ENCODE peak calls at places on chromosomes 3 and 15, in eight cellular contexts. D, X, N, V, G, Q, H and T are unnamed samples.

GRCh38 chr15:33115191-33115861 is 79.2 kb downstream of the FMN1 start:
- DNase-seq in D (no peak), X (no peak), N (no peak), V (no peak), G (no peak), Q (no peak), H (no peak), T (no peak)

GRCh38 chr15:66459818-66460615 is 37.5 kb downstream of the SNAPC5 start:
- DNase-seq in D (peak), X (no peak), N (peak), V (no peak), G (no peak), Q (no peak), H (no peak), T (no peak)

GRCh38 chr15:89690276-89691218 is at the start of the genes PEX11A and WDR93:
- DNase-seq in D (peak), X (peak), N (peak), V (peak), G (peak), Q (peak), H (peak), T (peak)

GRCh38 chr3:21913791-21914190 is 162.8 kb upstream of the ZNF385D start:
- DNase-seq in D (peak), X (no peak), N (no peak), V (no peak), G (no peak), Q (no peak), H (no peak), T (no peak)

GRCh38 chr3:31793821-31794220 is 187.2 kb downstream of the OSBPL10 start:
- DNase-seq in D (no peak), X (no peak), N (no peak), V (no peak), G (no peak), Q (no peak), H (no peak), T (no peak)

GRCh38 chr3:172516318-172517214 is 6.7 kb downstream of the TNFSF10 start:
- DNase-seq in D (peak), X (no peak), N (peak), V (no peak), G (peak), Q (no peak), H (peak), T (no peak)

GRCh38 chr15:70474367-70474681 is 289.0 kb downstream of the UACA start:
- DNase-seq in D (no peak), X (no peak), N (no peak), V (no peak), G (no peak), Q (no peak), H (no peak), T (no peak)

GRCh38 chr15:80967451-80967850 is 22.2 kb downstream of the MESD start:
- DNase-seq in D (peak), X (no peak), N (no peak), V (peak), G (peak), Q (no peak), H (peak), T (no peak)

GRCh38 chr15:58346361-58346760 is 85.4 kb upstream of the LIPC start:
- DNase-seq in D (no peak), X (no peak), N (peak), V (no peak), G (no peak), Q (no peak), H (no peak), T (peak)

GRCh38 chr3:127184870-127185216 is 8.1 kb upstream of the PRR23E start:
- DNase-seq in D (no peak), X (no peak), N (no peak), V (no peak), G (no peak), Q (no peak), H (no peak), T (no peak)

GRCh38 chr3:861721-862120 is 231.1 kb upstream of the CNTN6 start:
- DNase-seq in D (no peak), X (no peak), N (no peak), V (no peak), G (no peak), Q (no peak), H (no peak), T (no peak)

GRCh38 chr3:136456196-136456595 is 206.1 kb downstream of the PCCB start:
- DNase-seq in D (no peak), X (no peak), N (no peak), V (no peak), G (no peak), Q (no peak), H (no peak), T (no peak)

GRCh38 chr15:62857411-62857853 is 185.1 kb upstream of the TPM1 start:
- DNase-seq in D (no peak), X (no peak), N (peak), V (no peak), G (peak), Q (no peak), H (peak), T (no peak)

GRCh38 chr15:23629234-23629805 is 18.3 kb downstream of the MAGEL2 start:
- DNase-seq in D (no peak), X (no peak), N (peak), V (no peak), G (no peak), Q (no peak), H (no peak), T (no peak)

GRCh38 chr15:48556159-48556897 is 89.2 kb downstream of the FBN1 start:
- DNase-seq in D (no peak), X (no peak), N (no peak), V (no peak), G (no peak), Q (no peak), H (no peak), T (no peak)

GRCh38 chr15:48557335-48557734 is 88.2 kb downstream of the FBN1 start:
- DNase-seq in D (no peak), X (no peak), N (peak), V (no peak), G (no peak), Q (no peak), H (no peak), T (no peak)

GRCh38 chr15:48563944-48564343 is 81.6 kb downstream of the FBN1 start:
- DNase-seq in D (no peak), X (no peak), N (no peak), V (no peak), G (no peak), Q (no peak), H (no peak), T (no peak)

GRCh38 chr15:48559270-48559669 is 86.2 kb downstream of the FBN1 start:
- DNase-seq in D (peak), X (no peak), N (peak), V (peak), G (no peak), Q (no peak), H (no peak), T (no peak)

DNA sequence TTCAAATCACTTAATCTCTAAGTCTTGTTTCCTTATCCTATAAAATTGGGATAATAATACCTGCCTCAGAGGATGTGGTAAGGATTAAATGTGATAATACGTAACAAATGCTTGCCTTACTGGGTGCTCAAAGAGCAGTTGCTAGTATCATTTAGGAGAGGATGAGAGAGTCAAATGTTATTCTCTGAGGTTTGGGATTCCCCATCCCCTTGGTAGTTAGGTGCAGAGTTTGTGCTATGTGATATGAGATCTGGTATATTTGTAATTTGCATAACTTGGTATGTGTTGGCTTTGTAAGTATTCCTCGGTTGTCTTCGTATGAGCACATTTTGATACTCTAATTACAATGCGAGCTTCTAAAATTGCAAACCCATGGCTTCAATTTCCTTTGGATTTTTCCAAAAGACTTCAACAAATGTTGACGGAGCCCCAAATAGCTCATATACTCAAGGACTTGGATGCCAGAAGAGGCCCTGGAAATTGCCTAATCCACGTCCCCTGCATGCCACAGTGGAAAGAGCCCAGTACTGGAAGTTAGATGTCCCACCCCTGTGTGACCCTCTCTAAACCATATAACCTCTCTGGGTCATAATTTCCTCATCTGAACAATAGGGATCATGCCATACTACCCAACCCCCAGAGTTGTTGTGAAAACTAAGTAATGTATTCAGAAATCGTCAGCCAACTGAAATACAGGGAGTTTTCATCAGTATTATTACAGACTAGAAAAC is 85.0 kb downstream of the FBN1 start:
- DNase-seq in D (no peak), X (no peak), N (no peak), V (no peak), G (no peak), Q (no peak), H (no peak), T (no peak)
- H3K4me3 ChIP-seq in D (no peak), X (no peak), N (no peak), V (no peak), G (no peak), Q (no peak), H (no peak), T (no peak)

DNA sequence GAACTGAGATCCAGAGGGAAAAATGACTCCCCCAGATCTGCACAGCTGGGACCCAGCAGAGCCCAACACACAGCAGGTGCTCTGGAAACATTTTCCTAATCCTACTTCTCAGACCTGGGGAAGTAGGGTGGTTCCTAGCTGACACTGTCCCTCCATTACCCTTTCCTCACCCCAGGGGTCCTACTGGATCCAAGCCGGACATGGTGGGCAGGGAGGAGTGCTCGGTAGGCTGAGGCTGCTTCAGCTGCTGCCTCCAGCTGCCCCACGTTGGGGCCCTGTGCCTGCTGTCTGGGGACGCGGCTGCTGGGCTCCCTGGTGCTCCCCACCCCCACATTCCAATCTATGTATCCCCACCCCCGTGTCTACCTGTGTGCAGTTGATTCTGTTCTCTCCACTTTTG is 29.8 kb upstream of the SLC6A6 start:
- DNase-seq in D (no peak), X (no peak), N (no peak), V (no peak), G (no peak), Q (no peak), H (no peak), T (no peak)
- H3K4me3 ChIP-seq in D (no peak), X (no peak), N (no peak), V (no peak), G (no peak), Q (no peak), H (no peak), T (no peak)

DNA sequence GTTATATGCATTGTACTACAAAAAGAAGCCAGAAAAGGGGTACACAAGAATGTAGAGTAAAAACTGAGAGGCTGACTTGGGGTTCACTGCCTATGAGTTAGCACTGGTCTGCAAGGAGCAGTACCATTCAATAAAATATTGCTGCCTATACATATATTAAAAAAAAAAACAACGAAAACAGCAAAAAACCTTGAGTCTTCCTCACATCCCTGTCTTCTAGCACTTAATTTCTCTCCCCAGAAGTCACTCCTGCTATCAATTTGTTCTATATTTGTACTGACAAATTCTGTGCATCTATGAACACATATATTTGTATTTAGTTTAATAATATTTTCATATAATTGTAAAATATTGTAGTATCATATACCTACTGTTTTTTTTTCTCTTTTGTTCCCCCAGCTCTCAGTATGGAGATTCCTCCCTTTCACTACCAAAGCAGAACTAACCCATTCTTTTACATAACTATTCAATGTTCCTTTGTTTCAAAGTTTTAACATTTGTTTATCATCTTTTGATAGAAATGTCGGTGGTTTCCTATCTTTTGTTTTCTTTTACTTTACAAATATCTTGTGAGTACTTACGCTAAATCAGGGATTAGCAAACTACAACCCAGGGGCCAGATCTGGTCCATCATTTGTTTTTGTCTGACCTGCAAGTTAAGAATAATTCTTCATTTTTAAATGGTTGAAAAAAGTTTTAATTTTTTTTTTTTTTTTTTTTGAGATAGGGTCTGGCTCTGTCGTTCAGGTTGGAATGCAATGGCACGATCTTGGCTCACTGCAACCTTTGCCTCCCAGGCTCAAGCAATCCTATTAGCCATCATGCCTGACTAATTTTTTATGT is 14.8 kb upstream of the FEM1B start:
- DNase-seq in D (no peak), X (no peak), N (no peak), V (no peak), G (no peak), Q (no peak), H (no peak), T (no peak)
- H3K4me3 ChIP-seq in D (no peak), X (no peak), N (no peak), V (no peak), G (no peak), Q (no peak), H (no peak), T (no peak)

DNA sequence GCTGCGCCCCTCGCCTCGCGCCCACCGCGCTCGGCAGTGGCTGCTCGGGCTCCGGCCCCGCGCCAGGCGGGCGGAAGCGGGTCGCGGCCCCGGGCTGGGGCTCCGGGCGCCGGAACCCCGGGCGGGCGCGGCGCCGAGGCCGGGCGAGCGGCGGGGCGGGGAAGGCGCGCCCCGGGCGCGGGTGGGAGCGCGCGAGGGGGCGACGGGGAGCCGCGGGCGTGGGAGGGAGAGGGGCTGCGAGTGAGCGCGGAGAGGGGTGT is 467 bp upstream of the IGF2BP2 start:
- DNase-seq in D (no peak), X (no peak), N (no peak), V (no peak), G (no peak), Q (no peak), H (no peak), T (no peak)
- H3K4me3 ChIP-seq in D (peak), X (peak), N (peak), V (peak), G (peak), Q (peak), H (peak), T (peak)

DNA sequence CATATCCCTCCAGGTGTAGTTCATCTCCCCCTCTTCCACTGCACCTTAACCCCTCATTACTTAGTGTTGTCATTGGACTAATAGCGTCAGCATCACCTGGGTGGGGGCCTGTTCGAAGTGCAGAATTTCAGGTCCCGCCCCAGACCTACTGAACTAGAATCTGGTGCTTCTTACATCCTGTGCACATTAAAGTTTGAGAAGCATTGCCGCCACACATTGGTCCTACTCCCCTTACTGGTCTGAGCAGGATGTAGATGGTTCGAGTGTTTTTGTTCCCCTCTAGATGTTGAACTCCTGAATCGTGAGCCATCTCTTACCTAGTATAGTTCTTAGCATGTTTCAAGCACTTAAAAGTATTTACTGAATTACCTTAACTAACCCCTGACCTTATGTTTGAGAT is 13.2 kb downstream of the KLHL18 start:
- DNase-seq in D (no peak), X (no peak), N (no peak), V (no peak), G (no peak), Q (no peak), H (no peak), T (no peak)
- H3K4me3 ChIP-seq in D (no peak), X (no peak), N (no peak), V (no peak), G (no peak), Q (no peak), H (no peak), T (no peak)

GRCh38 chr3:165283328-165283727 is 87.1 kb upstream of the SLITRK3 start:
- DNase-seq in D (no peak), X (no peak), N (no peak), V (no peak), G (no peak), Q (no peak), H (no peak), T (no peak)

GRCh38 chr3:165279471-165279870 is 83.3 kb upstream of the SLITRK3 start:
- DNase-seq in D (no peak), X (no peak), N (no peak), V (no peak), G (no peak), Q (no peak), H (no peak), T (no peak)
- H3K4me3 ChIP-seq in D (no peak), X (no peak), N (no peak), V (no peak), G (no peak), Q (no peak), H (no peak), T (no peak)

DNA sequence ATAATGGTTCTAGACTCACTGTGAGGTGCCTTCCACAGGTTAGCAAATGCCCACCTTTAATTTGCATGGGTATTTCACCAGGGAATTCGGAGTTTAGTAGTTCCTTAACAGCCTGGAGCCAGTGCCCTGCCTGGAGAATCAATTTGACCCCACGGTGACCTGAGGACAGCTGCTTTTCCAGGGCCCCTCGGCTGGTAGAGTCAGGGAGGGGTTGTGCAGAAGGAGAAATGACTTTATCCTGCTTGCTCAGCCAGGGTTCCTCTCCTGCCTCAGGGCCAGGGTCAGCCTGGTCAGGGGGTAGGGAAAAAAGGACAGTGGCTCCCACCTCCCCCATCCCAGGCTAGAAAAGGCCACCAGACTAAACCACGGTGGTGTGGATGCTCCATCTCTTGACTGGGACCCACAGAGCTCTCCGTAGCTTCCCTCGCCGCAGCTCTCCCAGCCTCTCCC is 12.0 kb downstream of the DLL4 start:
- DNase-seq in D (no peak), X (no peak), N (no peak), V (no peak), G (no peak), Q (no peak), H (no peak), T (no peak)
- H3K4me3 ChIP-seq in D (peak), X (no peak), N (peak), V (peak), G (peak), Q (peak), H (peak), T (peak)